ENCODE peak calls at places on chromosomes 11 and 22, in eight cellular contexts. N is mucosa of gallbladder; J is NCI-H2081 treated with DMSO at 0.1 percent for 48 hours; V is stimulated activated CD4-positive, alpha-beta T cell treated with anti-CD3 and anti-CD28 coated beads, Interleukin-1b, Interleukin-23, amount 100 ng/mL, for 24 hours; F is stromal cell of bone marrow; A is prostate gland; T is fibroblast of the conjunctiva; K is activated CD8-positive, alpha-beta memory T cell treated with anti-CD3 and anti-CD28 coated beads, Interleukin-2, amount 50 U/mL, for 48 hours. E is an unnamed sample.

GRCh38 chr11:62340269-62340901 is 3.1 kb downstream of the ASRGL1 start:
- DNase-seq in K (peak), J (no peak), T (peak), N (peak), A (peak), F (peak), V (no peak), E (no peak)

GRCh38 chr11:20367313-20367948 is 3.9 kb downstream of the HTATIP2 start:
- DNase-seq in V (peak), A (no peak), T (peak), J (no peak), F (peak), K (peak), N (peak), E (no peak)

GRCh38 chr22:31446208-31446607 is 43.4 kb downstream of the EIF4ENIF1 start:
- DNase-seq in J (no peak), N (no peak), K (no peak), T (no peak), F (no peak), A (no peak), V (no peak), E (no peak)

GRCh38 chr22:38751422-38752346 is 4.1 kb downstream of the SUN2 start:
- DNase-seq in V (no peak), K (peak), T (no peak), J (no peak), N (peak), F (no peak), A (peak), E (no peak)

GRCh38 chr11:12506502-12506921 is 129.1 kb downstream of the PARVA start:
- DNase-seq in J (no peak), T (no peak), K (no peak), N (no peak), A (no peak), F (peak), V (no peak), E (no peak)

GRCh38 chr22:27456696-27457503 is 344.7 kb downstream of the MN1 start:
- DNase-seq in K (no peak), J (no peak), T (peak), A (no peak), V (no peak), F (no peak), N (no peak), E (no peak)

GRCh38 chr22:38109391-38110000 is 988 bp downstream of the BAIAP2L2 start:
- DNase-seq in K (no peak), J (no peak), N (no peak), V (no peak), F (no peak), T (no peak), A (no peak), E (no peak)

GRCh38 chr11:27553186-27553585 is 46.6 kb upstream of the LIN7C start:
- DNase-seq in K (no peak), J (no peak), A (no peak), V (no peak), F (no peak), T (no peak), N (no peak), E (no peak)

GRCh38 chr11:63567044-63567840 is 4.1 kb upstream of the PLAAT2 start:
- DNase-seq in A (peak), N (no peak), V (peak), T (peak), J (no peak), F (peak), K (no peak), E (peak)

GRCh38 chr11:93192163-93192562 is 5.6 kb downstream of the SLC36A4 start:
- DNase-seq in T (no peak), K (no peak), V (no peak), J (no peak), N (no peak), A (no peak), F (no peak), E (no peak)

GRCh38 chr11:19800162-19800561 is 87.5 kb downstream of the NAV2 start:
- DNase-seq in V (no peak), T (no peak), F (no peak), N (no peak), K (no peak), J (no peak), A (no peak), E (no peak)

GRCh38 chr11:71537537-71537936 is 288 bp upstream of the KRTAP5-8 start:
- DNase-seq in J (no peak), F (no peak), A (no peak), K (no peak), T (no peak), V (no peak), N (no peak), E (no peak)

GRCh38 chr11:132719684-132720083 is 812.6 kb downstream of the OPCML start:
- DNase-seq in A (no peak), F (no peak), V (no peak), N (no peak), J (no peak), K (no peak), T (no peak), E (no peak)

GRCh38 chr11:112884012-112884767 is 77.0 kb upstream of the NCAM1 start:
- DNase-seq in T (no peak), K (no peak), J (no peak), A (no peak), N (no peak), F (no peak), V (no peak), E (no peak)

GRCh38 chr11:12944889-12945288 is 64.2 kb upstream of the RASSF10 start:
- DNase-seq in N (no peak), J (no peak), F (no peak), K (no peak), T (no peak), V (no peak), A (no peak), E (no peak)

E was measured in NCI-H1436 treated with DMSO at 0.1 percent for 48 hours.